ENCODE peak calls at places on chromosomes 11 and 22, in seven cellular contexts. E is GM04504; T is aorta; U is DMS53; S is GM18507; C is GM23338; V is stimulated activated CD4-positive, alpha-beta T cell treated with anti-CD3 and anti-CD28 coated beads, Interleukin-1b, Interleukin-23, amount 100 ng/mL, for 24 hours. Z is an unnamed sample.
A peak's percentile ranks its signal among the peaks of the same experiment; 100 is the strongest.

GRCh38 chr11:57544566-57544965 is 7.2 kb downstream of the SMTNL1 start:
- DNase-seq in E (no peak), T (no peak), U (no peak), S (no peak), C (no peak), V (no peak), Z (no peak)

GRCh38 chr11:34345012-34345804 is 12.6 kb downstream of the ABTB2 start:
- DNase-seq in E (peak; percentile 85), T (peak; percentile 66), U (peak; percentile 75), S (no peak), C (no peak), V (no peak), Z (peak; percentile 97)

GRCh38 chr22:50119169-50119767 is 29.5 kb downstream of the MOV10L1 start:
- DNase-seq in E (no peak), T (no peak), U (no peak), S (no peak), C (no peak), V (no peak), Z (no peak)

GRCh38 chr11:66850588-66851250 is 6.1 kb upstream of the LRFN4 start:
- DNase-seq in E (no peak), T (peak; percentile 50), U (no peak), S (no peak), C (no peak), V (no peak), Z (no peak)

GRCh38 chr11:92225206-92225562 is 566 bp downstream of the FAT3 start:
- DNase-seq in E (no peak), T (peak; percentile 48), U (peak; percentile 77), S (no peak), C (peak; percentile 52), V (no peak), Z (no peak)

GRCh38 chr11:47156333-47156732 is 20.3 kb downstream of the ARFGAP2 start:
- DNase-seq in E (no peak), T (no peak), U (no peak), S (no peak), C (no peak), V (no peak), Z (no peak)

GRCh38 chr11:120200677-120201076 is 10.2 kb upstream of the OAF start:
- DNase-seq in E (no peak), T (no peak), U (no peak), S (no peak), C (no peak), V (no peak), Z (no peak)

GRCh38 chr11:31882951-31883392 is 71.8 kb upstream of the PAX6 start:
- DNase-seq in E (no peak), T (no peak), U (no peak), S (no peak), C (peak; percentile 35), V (no peak), Z (no peak)

GRCh38 chr11:119087747-119088241 is 3.1 kb downstream of the HMBS start:
- DNase-seq in E (no peak), T (no peak), U (peak; percentile 77), S (no peak), C (no peak), V (no peak), Z (peak; percentile 9)

GRCh38 chr11:32418836-32419235 is 16.5 kb downstream of the WT1 start:
- DNase-seq in E (no peak), T (no peak), U (no peak), S (no peak), C (no peak), V (no peak), Z (no peak)

GRCh38 chr11:84247129-84247528 is 961.0 kb upstream of the CCDC90B start:
- DNase-seq in E (no peak), T (no peak), U (no peak), S (no peak), C (no peak), V (no peak), Z (no peak)

GRCh38 chr22:25853501-25853900 is 111.5 kb downstream of the MYO18B start:
- DNase-seq in E (no peak), T (no peak), U (no peak), S (no peak), C (no peak), V (no peak), Z (no peak)

GRCh38 chr11:132874638-132875037 is 657.7 kb downstream of the OPCML start:
- DNase-seq in E (no peak), T (no peak), U (peak; percentile 26), S (no peak), C (no peak), V (no peak), Z (peak; percentile 77)

GRCh38 chr11:93192163-93192562 is 5.6 kb downstream of the SLC36A4 start:
- DNase-seq in E (no peak), T (no peak), U (no peak), S (no peak), C (peak; percentile 69), V (no peak), Z (no peak)

GRCh38 chr22:40176921-40177737 is 596 bp upstream of the TNRC6B start:
- DNase-seq in E (no peak), T (peak; percentile 62), U (peak; percentile 81), S (no peak), C (peak; percentile 79), V (peak; percentile 57), Z (peak; percentile 42)

GRCh38 chr22:25484498-25484897 is 80.0 kb upstream of the GRK3 start:
- DNase-seq in E (no peak), T (no peak), U (no peak), S (no peak), C (no peak), V (no peak), Z (no peak)

GRCh38 chr22:46093796-46094195 is 56.5 kb upstream of the PPARA start:
- DNase-seq in E (no peak), T (no peak), U (no peak), S (no peak), C (no peak), V (no peak), Z (no peak)

GRCh38 chr11:3920148-3920852 is 64.8 kb downstream of the STIM1 start:
- DNase-seq in E (peak; percentile 62), T (peak; percentile 55), U (no peak), S (no peak), C (no peak), V (peak; percentile 49), Z (no peak)

GRCh38 chr11:112584674-112585073 is 324.0 kb upstream of the PLET1 start:
- DNase-seq in E (no peak), T (no peak), U (peak; percentile 52), S (no peak), C (peak; percentile 71), V (no peak), Z (peak; percentile 46)

GRCh38 chr11:118088531-118088930 is 1.8 kb upstream of the SMIM35 start:
- DNase-seq in E (no peak), T (peak; percentile 79), U (peak; percentile 21), S (no peak), C (no peak), V (no peak), Z (peak; percentile 62)

GRCh38 chr22:35376728-35377472 is 4.0 kb upstream of the HMOX1 start:
- DNase-seq in E (peak; percentile 99), T (peak; percentile 97), U (peak; percentile 81), S (no peak), C (peak; percentile 100), V (no peak), Z (peak; percentile 81)

GRCh38 chr11:4610258-4610935 is 2.4 kb upstream of the TRIM68 start:
- DNase-seq in E (no peak), T (no peak), U (peak; percentile 10), S (no peak), C (no peak), V (no peak), Z (no peak)

GRCh38 chr11:44475114-44475686 is 90.3 kb upstream of the CD82 start:
- DNase-seq in E (no peak), T (no peak), U (no peak), S (no peak), C (no peak), V (no peak), Z (no peak)

GRCh38 chr22:47599753-47600152 is 837.3 kb downstream of the TBC1D22A start:
- DNase-seq in E (no peak), T (no peak), U (no peak), S (no peak), C (no peak), V (no peak), Z (no peak)

GRCh38 chr22:37492428-37493344 is 6.5 kb upstream of the MFNG start:
- DNase-seq in E (peak; percentile 25), T (no peak), U (peak; percentile 12), S (no peak), C (peak; percentile 86), V (peak; percentile 23), Z (peak; percentile 37)

GRCh38 chr11:80320765-80321164 is 879.9 kb upstream of the TENM4 start:
- DNase-seq in E (no peak), T (no peak), U (peak; percentile 19), S (no peak), C (peak; percentile 52), V (no peak), Z (peak; percentile 18)

GRCh38 chr22:30308518-30309230 is 18.1 kb downstream of the TBC1D10A start:
- DNase-seq in E (no peak), T (peak; percentile 43), U (no peak), S (no peak), C (no peak), V (no peak), Z (no peak)

GRCh38 chr11:4607111-4607510 is 920 bp downstream of the TRIM68 start:
- DNase-seq in E (no peak), T (no peak), U (peak; percentile 73), S (no peak), C (no peak), V (no peak), Z (peak; percentile 23)

GRCh38 chr11:62954478-62954877 is 30.3 kb downstream of the SLC22A6 start:
- DNase-seq in E (no peak), T (no peak), U (no peak), S (no peak), C (peak; percentile 37), V (no peak), Z (no peak)

GRCh38 chr11:64477675-64478074 is 113.3 kb upstream of the SLC22A12 start:
- DNase-seq in E (no peak), T (no peak), U (no peak), S (no peak), C (no peak), V (no peak), Z (no peak)

GRCh38 chr11:114258696-114259095 is 37.5 kb upstream of the NNMT start:
- DNase-seq in E (no peak), T (no peak), U (no peak), S (no peak), C (no peak), V (no peak), Z (no peak)

GRCh38 chr11:23679041-23679440 is 817.8 kb upstream of the LUZP2 start:
- DNase-seq in E (no peak), T (no peak), U (peak; percentile 7), S (no peak), C (no peak), V (no peak), Z (no peak)

GRCh38 chr11:119339581-119340334 is 925 bp downstream of the C1QTNF5 start:
- DNase-seq in E (no peak), T (peak; percentile 84), U (peak; percentile 80), S (no peak), C (peak; percentile 88), V (no peak), Z (peak; percentile 42)

GRCh38 chr11:128215238-128215882 is 372.0 kb downstream of the ETS1 start:
- DNase-seq in E (no peak), T (no peak), U (no peak), S (no peak), C (no peak), V (no peak), Z (no peak)